ENCODE peak calls at places on chromosomes 4 and X, in nine cellular contexts. V is GM23248, R is lung, L is esophagus muscularis mucosa, Q is right cardiac atrium, J is mesenchymal stem cell, W is tibial nerve, P is A549, F is pancreas. D is an unnamed sample. For H3K9me3, the result is how much of the 10 kb centered on the place peaks cover.

GRCh38 chr4:147174561-147174960 is 228.9 kb upstream of the TTC29 start:
- DNase-seq in V (no peak), R (no peak), L (no peak), Q (no peak), J (no peak), W (no peak), P (no peak), F (no peak), D (no peak)

GRCh38 chr4:122873752-122874151 is 47.1 kb downstream of the FGF2 start:
- DNase-seq in V (peak), R (no peak), L (no peak), Q (no peak), J (peak), W (no peak), P (peak), F (no peak), D (no peak)

GRCh38 chr4:128600410-128600809 is 209.1 kb upstream of the JADE1 start:
- DNase-seq in V (no peak), R (no peak), L (no peak), Q (peak), J (peak), W (peak), P (no peak), F (peak), D (no peak)

GRCh38 chr4:27357283-27357682 is 496.6 kb downstream of the STIM2 start:
- DNase-seq in V (peak), R (no peak), L (no peak), Q (no peak), J (peak), W (no peak), P (no peak), F (no peak), D (no peak)

GRCh38 chr4:1351854-1352633 is 5.0 kb downstream of the UVSSA start:
- DNase-seq in V (peak), R (peak), L (peak), Q (peak), J (peak), W (peak), P (peak), F (peak), D (peak)

GRCh38 chr4:111991797-111992196 is 153.5 kb upstream of the FAM241A start:
- DNase-seq in V (peak), R (peak), L (no peak), Q (no peak), J (peak), W (peak), P (peak), F (no peak), D (no peak)

GRCh38 chr4:184746532-184746870 is 12.6 kb upstream of the CENPU start:
- DNase-seq in V (peak), R (peak), L (no peak), Q (no peak), J (peak), W (peak), P (no peak), F (peak), D (no peak)

GRCh38 chrX:31036895-31037294 is 34.9 kb downstream of the FTHL17 start:
- DNase-seq in V (peak), R (peak), L (no peak), Q (no peak), J (peak), W (peak), P (peak), F (peak), D (no peak)

GRCh38 chrX:79452879-79453278 is 85.7 kb upstream of the ITM2A start:
- DNase-seq in V (no peak), R (no peak), L (no peak), Q (no peak), J (no peak), W (no peak), P (no peak), F (no peak), D (no peak)

GRCh38 chr4:170853422-170854021 is 763.8 kb upstream of the AADAT start:
- DNase-seq in V (peak), R (peak), L (no peak), Q (peak), J (peak), W (peak), P (no peak), F (peak), D (no peak)

GRCh38 chr4:67475155-67475554 is 70.1 kb downstream of the CENPC start:
- DNase-seq in V (no peak), R (no peak), L (no peak), Q (no peak), J (no peak), W (no peak), P (no peak), F (no peak), D (no peak)

GRCh38 chr4:157223446-157223845 is 2.9 kb downstream of the GRIA2 start:
- DNase-seq in V (no peak), R (no peak), L (no peak), Q (no peak), J (no peak), W (no peak), P (no peak), F (no peak), D (no peak)

GRCh38 chrX:71296806-71297205 is 4.7 kb upstream of the ITGB1BP2 start:
- DNase-seq in V (no peak), R (no peak), L (no peak), Q (no peak), J (no peak), W (no peak), P (no peak), F (no peak), D (no peak)

GRCh38 chr4:83138979-83139378 is 24.4 kb upstream of the PLAC8 start:
- DNase-seq in V (no peak), R (no peak), L (no peak), Q (no peak), J (no peak), W (no peak), P (no peak), F (no peak), D (no peak)

GRCh38 chr4:15765910-15766703 is 12.0 kb upstream of the CD38 start:
- DNase-seq in V (no peak), R (no peak), L (no peak), Q (no peak), J (no peak), W (no peak), P (no peak), F (no peak), D (peak)

GRCh38 chr4:56757821-56758400 is 63.6 kb downstream of the SPINK2 start:
- DNase-seq in V (peak), R (peak), L (no peak), Q (no peak), J (peak), W (peak), P (peak), F (no peak), D (peak)

GRCh38 chr4:3783691-3784306 is 17.6 kb downstream of the ADRA2C start:
- DNase-seq in V (peak), R (no peak), L (no peak), Q (no peak), J (no peak), W (no peak), P (peak), F (no peak), D (no peak)

GRCh38 chr4:166816901-166817300 is 417.4 kb downstream of the SPOCK3 start:
- DNase-seq in V (no peak), R (no peak), L (no peak), Q (no peak), J (peak), W (no peak), P (no peak), F (peak), D (no peak)

GRCh38 chrX:153966841-153967535 is 4.6 kb downstream of the HCFC1 start:
- DNase-seq in V (peak), R (no peak), L (no peak), Q (peak), J (no peak), W (no peak), P (no peak), F (no peak), D (no peak)

GRCh38 chrX:123736333-123736921 is 3.6 kb upstream of the THOC2 start:
- DNase-seq in V (peak), R (no peak), L (no peak), Q (no peak), J (peak), W (no peak), P (no peak), F (no peak), D (no peak)

GRCh38 chr4:92101609-92102231 is 202.0 kb upstream of the GRID2 start:
- DNase-seq in V (peak), R (no peak), L (no peak), Q (no peak), J (no peak), W (no peak), P (no peak), F (no peak), D (no peak)

GRCh38 chr4:77084019-77084604 is 8.3 kb upstream of the CCNI start:
- DNase-seq in V (no peak), R (no peak), L (no peak), Q (no peak), J (no peak), W (no peak), P (no peak), F (no peak), D (no peak)

GRCh38 chr4:147247577-147247976 is 233.3 kb upstream of the EDNRA start:
- DNase-seq in V (no peak), R (no peak), L (no peak), Q (no peak), J (peak), W (no peak), P (peak), F (no peak), D (no peak)

GRCh38 chr4:27910227-27910626 is 1049.6 kb downstream of the STIM2 start:
- DNase-seq in V (no peak), R (no peak), L (no peak), Q (no peak), J (no peak), W (no peak), P (no peak), F (no peak), D (no peak)

GRCh38 chr4:3217266-3217665 is 31.7 kb upstream of the MSANTD1 start:
- DNase-seq in V (no peak), R (no peak), L (no peak), Q (no peak), J (no peak), W (no peak), P (no peak), F (no peak), D (no peak)

GRCh38 chr4:122796801-122797404 is 29.7 kb upstream of the FGF2 start:
- DNase-seq in V (peak), R (no peak), L (no peak), Q (no peak), J (no peak), W (no peak), P (no peak), F (no peak), D (no peak)

GRCh38 chr4:96342790-96343455 is 503.0 kb downstream of the PDHA2 start:
- DNase-seq in V (no peak), R (no peak), L (no peak), Q (no peak), J (no peak), W (no peak), P (no peak), F (no peak), D (no peak)

GRCh38 chrX:86946569-86946968 is 571.0 kb upstream of the KLHL4 start:
- DNase-seq in V (peak), R (no peak), L (no peak), Q (no peak), J (peak), W (no peak), P (peak), F (no peak), D (no peak)

GRCh38 chr4:111601671-111602070 is 543.6 kb upstream of the FAM241A start:
- DNase-seq in V (peak), R (no peak), L (no peak), Q (no peak), J (no peak), W (no peak), P (no peak), F (no peak), D (no peak)

GRCh38 chrX:3142259-3143042 is 101.2 kb downstream of the ARSF start:
- DNase-seq in V (no peak), R (no peak), L (no peak), Q (no peak), J (no peak), W (no peak), P (no peak), F (no peak), D (no peak)

GRCh38 chr4:93809773-93810172 is 18.8 kb upstream of the ATOH1 start:
- DNase-seq in V (no peak), R (no peak), L (no peak), Q (peak), J (no peak), W (no peak), P (no peak), F (peak), D (no peak)

GRCh38 chr4:25839687-25840086 is 23.1 kb downstream of the SEL1L3 start:
- DNase-seq in V (no peak), R (no peak), L (no peak), Q (no peak), J (no peak), W (no peak), P (no peak), F (no peak), D (no peak)

GRCh38 chr4:87077834-87078585 is 142.4 kb downstream of the KLHL8 start:
- DNase-seq in V (peak), R (no peak), L (no peak), Q (no peak), J (no peak), W (no peak), P (no peak), F (no peak), D (no peak)

GRCh38 chr4:76969941-76970529 is 20.5 kb downstream of the SEPTIN11 start:
- DNase-seq in V (peak), R (no peak), L (no peak), Q (no peak), J (no peak), W (no peak), P (no peak), F (no peak), D (no peak)

GRCh38 chrX:147827070-147827469 is 84.6 kb upstream of the FMR1 start:
- DNase-seq in V (no peak), R (no peak), L (no peak), Q (no peak), J (no peak), W (no peak), P (no peak), F (no peak), D (no peak)

GRCh38 chr4:155367608-155368007 is 9.2 kb downstream of the MAP9 start:
- DNase-seq in V (no peak), R (no peak), L (no peak), Q (no peak), J (no peak), W (no peak), P (no peak), F (no peak), D (no peak)

GRCh38 chr4:19014594-19014993 is 993.0 kb upstream of the LCORL start:
- DNase-seq in V (no peak), R (no peak), L (no peak), Q (no peak), J (no peak), W (no peak), P (no peak), F (no peak), D (no peak)
- H3K9me3 ChIP-seq in V (under half), R (under half), L (under half), Q (under half), J (under half), W (under half), P (under half), F (under half), D (under half)

GRCh38 chrX:19566359-19567141 is 51.2 kb upstream of the MAP3K15 start:
- DNase-seq in V (peak), R (no peak), L (no peak), Q (no peak), J (peak), W (no peak), P (no peak), F (no peak), D (no peak)
- H3K27ac ChIP-seq in V (peak), R (peak), L (no peak), Q (peak), J (no peak), W (no peak), P (peak), F (no peak), D (no peak)

DNA sequence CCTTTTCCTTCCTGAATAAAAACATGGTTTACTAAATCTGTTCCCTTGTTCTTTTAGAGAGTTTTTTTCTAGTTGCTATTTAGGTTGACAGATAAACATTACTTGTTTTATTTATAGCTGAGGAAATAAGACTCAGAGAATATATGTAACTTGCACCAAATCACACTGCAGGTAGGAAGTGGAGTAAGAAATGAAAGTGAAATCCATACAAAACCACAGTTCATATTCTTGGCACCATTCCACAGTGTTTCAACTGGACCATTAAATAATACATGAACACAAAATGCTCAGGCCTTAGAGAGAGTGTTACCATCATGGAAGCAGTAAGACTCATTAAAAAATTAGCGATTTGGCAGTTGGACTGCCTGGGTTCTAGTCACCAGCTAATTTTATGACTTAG is 326.9 kb upstream of the SLIT2 start:
- DNase-seq in V (no peak), R (no peak), L (no peak), Q (no peak), J (no peak), W (no peak), P (no peak), F (no peak), D (no peak)
- H3K9me3 ChIP-seq in V (under half), R (under half), L (under half), Q (under half), J (under half), W (under half), P (under half), F (under half), D (under half)

DNA sequence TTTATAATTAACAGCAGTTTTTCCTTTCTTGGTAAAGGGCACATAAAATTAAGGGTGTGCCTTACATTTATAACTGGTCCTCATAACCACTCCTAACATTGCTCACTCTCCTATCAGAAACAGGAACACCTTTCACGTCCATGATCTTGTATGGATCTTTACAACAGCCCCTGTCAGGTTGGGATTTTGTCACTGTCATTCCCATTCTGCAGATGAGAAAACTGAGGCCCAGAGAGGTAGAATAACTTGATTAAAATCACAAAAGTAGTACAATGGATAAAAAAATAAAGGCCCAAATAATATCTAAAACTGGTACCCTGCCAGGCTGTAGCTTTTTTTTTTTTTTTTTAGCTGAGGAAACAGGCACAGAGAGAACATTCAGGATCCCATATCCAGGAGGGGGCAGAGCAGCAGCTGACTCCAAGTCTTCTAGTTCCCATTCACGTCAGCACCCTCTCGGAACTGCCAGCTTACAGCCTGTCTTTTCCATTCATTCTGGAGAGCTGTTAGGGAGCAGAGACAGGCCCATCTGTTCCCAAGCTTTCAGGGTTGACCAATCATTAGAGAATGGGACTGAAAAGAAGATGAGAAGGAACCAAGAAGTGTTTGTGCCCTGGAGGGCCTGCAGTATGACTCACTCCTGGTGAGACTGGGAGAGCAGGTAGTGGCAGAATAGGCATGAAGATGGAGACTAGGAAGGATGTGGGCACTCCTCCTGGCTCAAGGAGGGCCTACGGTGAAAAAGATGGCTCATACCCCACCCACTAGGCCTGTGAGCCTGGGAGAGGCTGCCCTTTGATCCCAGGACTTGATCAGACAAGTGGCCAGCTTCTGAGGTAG is 7.3 kb downstream of the SUV39H1 start:
- DNase-seq in V (peak), R (no peak), L (no peak), Q (no peak), J (peak), W (no peak), P (peak), F (no peak), D (no peak)
- H3K27ac ChIP-seq in V (peak), R (no peak), L (no peak), Q (peak), J (no peak), W (peak), P (no peak), F (no peak), D (no peak)

DNA sequence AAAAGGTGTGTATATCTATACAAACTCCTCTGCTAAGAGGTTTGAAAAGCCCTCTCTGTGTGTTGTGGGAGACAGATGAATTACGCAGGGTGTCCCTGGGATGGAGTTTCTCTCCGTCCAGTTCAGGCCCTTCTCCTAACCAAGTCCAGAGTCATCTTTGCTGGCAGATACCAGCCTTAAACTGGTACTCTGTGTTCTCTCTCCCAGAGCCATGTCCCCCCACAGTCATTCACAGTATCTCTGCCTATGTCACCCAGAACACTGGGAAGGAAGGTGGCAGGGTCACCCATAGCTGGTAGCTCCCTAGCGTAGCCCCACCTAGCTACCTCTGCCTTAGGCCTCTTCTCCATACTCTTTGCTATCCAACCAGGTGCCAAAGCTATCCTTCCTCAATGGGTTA is 8.9 kb downstream of the AMER1 start:
- DNase-seq in V (no peak), R (no peak), L (no peak), Q (no peak), J (no peak), W (no peak), P (no peak), F (no peak), D (no peak)
- H3K9me3 ChIP-seq in V (under half), R (under half), L (under half), Q (under half), J (under half), W (under half), P (under half), F (under half), D (under half)

DNA sequence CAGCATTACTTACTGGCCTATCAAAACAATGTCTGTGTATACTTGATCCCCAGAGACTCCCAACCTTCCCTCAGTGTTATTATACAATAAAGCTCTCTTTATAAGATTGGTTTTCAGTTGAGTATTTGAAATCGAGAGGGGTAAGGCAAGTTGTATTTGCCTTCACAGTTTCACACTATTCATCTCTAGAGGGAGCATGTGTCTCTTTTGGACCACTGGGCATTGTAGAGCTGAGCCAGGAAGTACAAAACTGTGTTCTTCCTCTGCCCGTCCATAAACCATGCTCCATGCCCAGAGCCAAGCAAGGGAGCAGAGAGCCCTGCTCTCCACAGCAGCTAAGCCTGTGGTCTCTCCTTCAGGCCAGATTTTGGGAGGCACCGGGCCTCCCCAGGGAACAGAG is 61.5 kb upstream of the HHIP start:
- DNase-seq in V (no peak), R (no peak), L (no peak), Q (no peak), J (no peak), W (no peak), P (no peak), F (no peak), D (no peak)
- H3K27ac ChIP-seq in V (no peak), R (no peak), L (no peak), Q (no peak), J (no peak), W (no peak), P (peak), F (no peak), D (no peak)

DNA sequence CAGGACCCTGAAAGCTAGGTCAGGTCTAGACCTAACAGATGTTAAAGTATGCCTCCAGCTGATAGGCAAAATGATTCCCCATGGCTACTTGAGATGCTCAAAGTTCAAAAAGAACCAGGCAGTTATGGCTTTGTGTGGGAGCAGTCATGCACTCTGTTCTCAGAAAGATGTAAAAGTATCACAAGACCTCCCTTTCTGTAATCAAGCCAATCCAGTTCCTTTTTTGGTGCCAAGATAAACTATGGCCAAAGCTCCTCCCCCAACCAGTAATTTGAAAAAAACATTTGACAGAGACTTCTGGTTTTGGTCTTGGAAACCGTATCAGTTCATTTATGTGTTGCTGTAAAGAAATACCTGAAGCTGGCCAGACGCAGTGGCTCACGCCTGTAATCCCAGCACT is 340.9 kb downstream of the CHIC1 start:
- DNase-seq in V (no peak), R (no peak), L (no peak), Q (no peak), J (no peak), W (no peak), P (no peak), F (no peak), D (no peak)
- H3K9me3 ChIP-seq in V (under half), R (under half), L (under half), Q (under half), J (under half), W (under half), P (under half), F (under half), D (under half)